ENCODE peak calls at places on chromosomes 1 and 21, in five cellular contexts. Y is AG10803, R is left ventricle myocardium inferior, J is MCF 10A, G is transverse colon. T is an unnamed sample.

GRCh38 chr1:244048566-244049141 is 2.4 kb upstream of the ZBTB18 start:
- DNase-seq in R (no peak), J (peak; percentile 32), G (no peak), Y (no peak), T (no peak)

GRCh38 chr1:115530407-115530806 is 111.4 kb upstream of the VANGL1 start:
- DNase-seq in R (no peak), J (no peak), Y (peak; percentile 90), G (no peak), T (no peak)

GRCh38 chr1:33310702-33311101 is 10.2 kb downstream of the A3GALT2 start:
- DNase-seq in R (no peak), G (no peak), J (no peak), Y (no peak), T (no peak)

GRCh38 chr1:97877307-97877706 is 43.5 kb downstream of the DPYD start:
- DNase-seq in G (no peak), Y (peak; percentile 30), J (no peak), R (no peak), T (no peak)

GRCh38 chr1:116574581-116575291 is 3.9 kb upstream of the CD58 start:
- DNase-seq in Y (peak; percentile 61), G (peak; percentile 71), R (peak; percentile 59), J (peak; percentile 73), T (peak; percentile 63)

GRCh38 chr1:63320024-63320799 is 2.2 kb upstream of the FOXD3 start:
- DNase-seq in G (no peak), R (no peak), Y (no peak), J (no peak), T (no peak)

GRCh38 chr1:184048841-184049240 is 2.7 kb upstream of the TSEN15 start:
- DNase-seq in G (no peak), J (no peak), Y (no peak), R (no peak), T (no peak)

GRCh38 chr1:194698908-194699318 is 1512.5 kb upstream of the B3GALT2 start:
- DNase-seq in R (no peak), Y (no peak), G (no peak), J (no peak), T (no peak)

GRCh38 chr1:26016258-26016943 is 5.2 kb upstream of the EXTL1 start:
- DNase-seq in G (no peak), R (no peak), Y (no peak), J (no peak), T (no peak)

GRCh38 chr1:63595435-63595834 is 2.2 kb downstream of the PGM1 start:
- DNase-seq in J (no peak), G (no peak), R (no peak), Y (no peak), T (no peak)

GRCh38 chr1:220879509-220880366 is 495 bp downstream of the HLX start:
- DNase-seq in R (peak; percentile 64), J (peak; percentile 68), Y (peak; percentile 44), G (peak; percentile 41), T (peak; percentile 59)

GRCh38 chr1:10803971-10804820 is 7.8 kb upstream of the CASZ1 start:
- DNase-seq in J (peak; percentile 80), R (no peak), G (peak; percentile 90), Y (no peak), T (peak; percentile 91)

GRCh38 chr1:246788895-246789338 is 64.7 kb downstream of the SCCPDH start:
- DNase-seq in Y (peak; percentile 23), J (no peak), R (no peak), G (no peak), T (no peak)

GRCh38 chr1:23650344-23650990 is 41.1 kb upstream of the RPL11 start:
- DNase-seq in Y (no peak), J (no peak), G (no peak), R (peak; percentile 75), T (no peak)

GRCh38 chr1:228344631-228345072 is 62.0 kb downstream of the TRIM11 start:
- DNase-seq in J (peak; percentile 78), G (peak; percentile 1), Y (no peak), R (peak; percentile 7), T (no peak)

GRCh38 chr1:43238104-43238503 is 31.7 kb upstream of the TMEM125 start:
- DNase-seq in J (peak; percentile 78), G (peak; percentile 83), Y (peak; percentile 62), R (peak; percentile 60), T (peak; percentile 72)

GRCh38 chr1:156625436-156626078 is 6.3 kb downstream of the HAPLN2 start:
- DNase-seq in G (peak; percentile 61), Y (peak; percentile 23), R (peak; percentile 52), J (peak; percentile 61), T (peak; percentile 71)

GRCh38 chr1:156502749-156503671 is 2.4 kb upstream of the MEF2D start:
- DNase-seq in R (peak; percentile 84), J (peak; percentile 98), G (peak; percentile 74), Y (peak; percentile 95), T (peak; percentile 64)

GRCh38 chr1:172999349-172999748 is 51.4 kb downstream of the TNFSF18 start:
- DNase-seq in Y (no peak), G (no peak), J (no peak), R (peak; percentile 16), T (no peak)

GRCh38 chr1:173002891-173003582 is 47.7 kb downstream of the TNFSF18 start:
- DNase-seq in G (no peak), Y (peak; percentile 97), J (peak; percentile 95), R (no peak), T (no peak)

GRCh38 chr1:173009597-173009996 is 41.1 kb downstream of the TNFSF18 start:
- DNase-seq in J (no peak), Y (peak; percentile 37), G (no peak), R (peak; percentile 14), T (no peak)

DNA sequence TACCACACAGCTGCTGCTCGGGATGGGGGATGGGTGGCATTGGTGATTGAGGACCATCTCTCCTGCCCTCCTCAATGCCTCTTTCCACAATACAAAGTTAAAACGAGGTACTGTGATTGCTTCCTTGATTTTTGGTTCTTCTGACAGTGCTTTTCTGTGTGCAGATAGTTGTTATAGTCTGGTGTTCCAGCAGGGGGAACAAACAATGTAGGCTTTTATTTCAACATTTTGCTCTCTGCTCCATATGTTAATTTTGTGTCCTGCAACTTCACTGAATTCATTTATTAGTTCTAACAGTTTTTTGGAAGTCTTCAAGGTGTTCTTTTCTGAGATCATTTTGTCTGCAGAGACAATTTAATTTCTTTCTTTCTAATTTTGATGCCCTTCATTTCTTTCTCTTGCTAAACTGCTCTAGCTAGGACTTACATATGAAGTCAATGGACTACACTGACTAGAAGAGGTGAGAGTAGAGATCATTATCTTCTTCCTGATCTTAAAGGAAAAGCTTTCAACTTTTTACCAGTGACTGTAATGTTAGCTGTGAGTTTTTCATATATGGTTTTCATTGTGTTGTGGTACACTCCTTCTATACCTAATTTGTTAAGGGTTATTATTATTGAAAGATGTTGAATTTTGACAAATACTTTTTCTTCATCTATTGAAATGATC is 45.4 kb downstream of the TNFSF18 start:
- DNase-seq in Y (no peak), R (no peak), J (peak; percentile 11), G (no peak), T (no peak)
- TF ChIP-seq CTCF in Y (peak; percentile 41), R (no peak), J (peak; percentile 18), G (no peak), T (no peak)

GRCh38 chr1:76957961-76958360 is 90.7 kb downstream of the ST6GALNAC5 start:
- DNase-seq in J (no peak), R (no peak), Y (no peak), G (no peak), T (no peak)

GRCh38 chr1:76951185-76951584 is 83.9 kb downstream of the ST6GALNAC5 start:
- DNase-seq in Y (peak; percentile 88), J (no peak), G (no peak), R (no peak), T (no peak)

GRCh38 chr1:76958808-76959207 is 91.5 kb downstream of the ST6GALNAC5 start:
- DNase-seq in G (no peak), Y (no peak), R (no peak), J (no peak), T (no peak)

GRCh38 chr1:76959581-76959980 is 92.3 kb downstream of the ST6GALNAC5 start:
- DNase-seq in J (no peak), R (no peak), G (no peak), Y (peak; percentile 32), T (no peak)

DNA sequence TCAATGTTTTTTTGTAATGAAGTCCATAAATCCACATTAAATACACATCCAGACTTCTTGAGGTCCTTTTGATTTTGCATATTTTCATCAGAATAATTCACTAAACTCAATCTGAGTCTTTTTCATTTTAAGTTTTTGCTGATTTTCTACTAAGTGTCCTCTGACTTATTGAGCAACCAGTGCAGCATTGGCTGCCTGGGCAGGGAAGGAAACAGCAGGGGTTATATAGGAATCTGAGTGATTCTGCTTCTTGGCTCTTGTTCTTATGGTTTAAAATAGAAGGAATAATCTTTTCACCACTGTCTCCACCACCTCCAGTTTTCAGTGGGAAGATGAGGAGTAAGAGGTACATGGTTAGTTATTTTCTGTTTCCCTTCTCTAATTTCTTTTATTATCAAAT is 88.4 kb downstream of the ST6GALNAC5 start:
- DNase-seq in G (no peak), J (no peak), Y (peak; percentile 71), R (no peak), T (no peak)
- TF ChIP-seq CTCF in G (no peak), J (no peak), Y (no peak), R (no peak), T (no peak)

DNA sequence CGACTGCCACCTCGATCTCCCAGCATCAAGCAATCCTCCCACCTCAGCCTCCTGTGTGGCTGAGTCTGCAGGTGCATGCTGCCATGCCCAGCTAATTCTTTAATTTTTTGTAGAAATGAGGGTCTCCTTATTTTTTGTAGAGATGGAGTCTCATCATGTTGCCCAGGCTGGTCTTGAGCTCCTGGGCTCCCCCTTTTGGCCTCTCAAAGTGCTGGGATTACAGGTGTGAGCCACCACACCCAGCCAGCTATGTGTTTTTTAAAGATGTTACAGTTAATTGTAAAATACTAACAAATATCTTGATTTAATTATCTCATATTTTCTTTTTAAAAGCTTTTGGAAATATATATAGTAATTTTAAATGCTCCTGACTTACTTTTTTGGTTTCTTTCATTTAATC is 181.3 kb upstream of the DMRTA2 start:
- DNase-seq in R (no peak), J (no peak), G (no peak), Y (no peak), T (no peak)
- TF ChIP-seq CTCF in R (no peak), J (no peak), G (no peak), Y (no peak), T (no peak)

GRCh38 chr1:55472784-55473183 is 257.6 kb upstream of the USP24 start:
- DNase-seq in Y (peak; percentile 45), R (no peak), J (peak; percentile 84), G (no peak), T (no peak)
- TF ChIP-seq CTCF in Y (peak; percentile 5), R (no peak), J (no peak), G (no peak), T (no peak)

GRCh38 chr21:45769239-45769758 is 125.8 kb downstream of the PCBP3 start:
- DNase-seq in Y (no peak), J (no peak), G (no peak), R (no peak), T (no peak)

GRCh38 chr21:45768011-45768740 is 124.7 kb downstream of the PCBP3 start:
- DNase-seq in Y (peak; percentile 41), R (no peak), J (no peak), G (no peak), T (no peak)

GRCh38 chr21:45767071-45768006 is 123.8 kb downstream of the PCBP3 start:
- DNase-seq in G (no peak), Y (peak; percentile 40), R (no peak), J (no peak), T (no peak)

GRCh38 chr21:45769896-45770295 is 126.4 kb downstream of the PCBP3 start:
- DNase-seq in Y (no peak), J (no peak), R (no peak), G (no peak), T (no peak)

DNA sequence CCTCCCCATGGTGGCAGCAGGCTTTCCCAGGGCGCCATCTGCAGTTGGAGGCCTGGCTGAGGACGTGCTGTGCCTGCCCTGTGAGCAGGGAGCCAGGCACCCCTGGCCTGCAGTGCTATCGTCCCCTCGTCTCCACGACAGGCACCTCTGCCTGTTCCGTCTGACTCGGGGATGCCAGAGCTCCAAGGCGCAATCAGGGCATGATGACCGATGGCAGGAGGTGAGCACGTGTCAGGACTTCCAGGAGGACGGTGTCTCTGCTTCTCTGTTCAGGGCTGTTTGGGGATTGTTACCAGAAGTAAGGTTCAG is 125.2 kb downstream of the PCBP3 start:
- DNase-seq in J (peak; percentile 18), G (no peak), R (no peak), Y (no peak), T (no peak)
- TF ChIP-seq CTCF in J (no peak), G (no peak), R (no peak), Y (no peak), T (no peak)

T was measured in mucosa of descending colon.